ENCODE peak calls at places on chromosomes 2 and 18, in four cellular contexts. Z is uterus, F is K562, U is sigmoid colon. E is an unnamed sample.

GRCh38 chr2:148599112-148599991 is 45.2 kb upstream of the EPC2 start:
- DNase-seq in U (no peak), Z (no peak), F (no peak), E (no peak)

GRCh38 chr2:230896346-230897115 is 28.5 kb downstream of the GPR55 start:
- DNase-seq in U (peak), F (no peak), Z (no peak), E (peak)

GRCh38 chr2:222693837-222694236 is 22.4 kb downstream of the MOGAT1 start:
- DNase-seq in Z (no peak), U (no peak), F (no peak), E (no peak)

GRCh38 chr2:44686561-44686960 is 254.9 kb upstream of the SIX3 start:
- DNase-seq in U (no peak), Z (no peak), F (no peak), E (no peak)

GRCh38 chr2:92074549-92074898 is 2796.7 kb upstream of the TEKT4 start:
- DNase-seq in F (no peak), Z (no peak), U (peak), E (peak)

GRCh38 chr2:133314761-133315160 is 253.5 kb downstream of the NCKAP5 start:
- DNase-seq in F (no peak), Z (no peak), U (no peak), E (no peak)

GRCh38 chr18:21406111-21406510 is 164.1 kb downstream of the GREB1L start:
- DNase-seq in F (no peak), U (no peak), Z (no peak), E (no peak)

GRCh38 chr2:72603481-72603880 is 222.4 kb downstream of the EXOC6B start:
- DNase-seq in Z (no peak), U (no peak), F (no peak), E (no peak)

GRCh38 chr2:122166820-122167219 is 411.4 kb downstream of the TSN start:
- DNase-seq in U (no peak), Z (no peak), F (no peak), E (no peak)

GRCh38 chr2:230161180-230161579 is 58.6 kb downstream of the SP110 start:
- DNase-seq in U (no peak), Z (no peak), F (no peak), E (no peak)

GRCh38 chr2:119888673-119889072 is 124.2 kb upstream of the EPB41L5 start:
- DNase-seq in Z (no peak), F (no peak), U (no peak), E (no peak)

GRCh38 chr2:184463102-184463865 is 135.0 kb upstream of the ZNF804A start:
- DNase-seq in Z (no peak), F (no peak), U (no peak), E (no peak)

GRCh38 chr2:164691346-164691887 is 70.1 kb upstream of the GRB14 start:
- DNase-seq in F (no peak), U (no peak), Z (no peak), E (no peak)

GRCh38 chr2:132270981-132271546 is 109.3 kb upstream of the ANKRD30BL start:
- DNase-seq in U (no peak), Z (no peak), F (no peak), E (no peak)

GRCh38 chr2:136439277-136439676 is 321.3 kb upstream of the CXCR4 start:
- DNase-seq in F (no peak), U (no peak), Z (no peak), E (no peak)
- TF ChIP-seq CTCF in F (no peak), U (no peak), Z (no peak), E (no peak)

GRCh38 chr2:215311625-215312394 is at the start of gene ATIC:
- DNase-seq in Z (peak), U (peak), F (peak), E (peak)
- TF ChIP-seq POLR2A in Z (peak), U (no peak), F (peak), E (no peak)

GRCh38 chr2:9230051-9230802 is 23.6 kb downstream of the ASAP2 start:
- DNase-seq in U (peak), F (no peak), Z (peak), E (no peak)
- TF ChIP-seq CTCF in U (no peak), F (no peak), Z (no peak), E (no peak)

GRCh38 chr2:63842149-63843061 is 709 bp downstream of the UGP2 start:
- DNase-seq in F (peak), Z (peak), U (peak), E (peak)
- TF ChIP-seq POLR2A in F (no peak), Z (no peak), U (peak), E (no peak)

GRCh38 chr2:29206941-29207340 is 91.7 kb downstream of the CLIP4 start:
- DNase-seq in U (no peak), Z (no peak), F (no peak), E (peak)
- TF ChIP-seq CTCF in U (no peak), Z (no peak), F (peak), E (no peak)

GRCh38 chr2:202238234-202239197 is at the start of gene SUMO1:
- DNase-seq in U (peak), Z (peak), F (peak), E (peak)
- TF ChIP-seq POLR2A in U (peak), Z (peak), F (peak), E (no peak)

DNA sequence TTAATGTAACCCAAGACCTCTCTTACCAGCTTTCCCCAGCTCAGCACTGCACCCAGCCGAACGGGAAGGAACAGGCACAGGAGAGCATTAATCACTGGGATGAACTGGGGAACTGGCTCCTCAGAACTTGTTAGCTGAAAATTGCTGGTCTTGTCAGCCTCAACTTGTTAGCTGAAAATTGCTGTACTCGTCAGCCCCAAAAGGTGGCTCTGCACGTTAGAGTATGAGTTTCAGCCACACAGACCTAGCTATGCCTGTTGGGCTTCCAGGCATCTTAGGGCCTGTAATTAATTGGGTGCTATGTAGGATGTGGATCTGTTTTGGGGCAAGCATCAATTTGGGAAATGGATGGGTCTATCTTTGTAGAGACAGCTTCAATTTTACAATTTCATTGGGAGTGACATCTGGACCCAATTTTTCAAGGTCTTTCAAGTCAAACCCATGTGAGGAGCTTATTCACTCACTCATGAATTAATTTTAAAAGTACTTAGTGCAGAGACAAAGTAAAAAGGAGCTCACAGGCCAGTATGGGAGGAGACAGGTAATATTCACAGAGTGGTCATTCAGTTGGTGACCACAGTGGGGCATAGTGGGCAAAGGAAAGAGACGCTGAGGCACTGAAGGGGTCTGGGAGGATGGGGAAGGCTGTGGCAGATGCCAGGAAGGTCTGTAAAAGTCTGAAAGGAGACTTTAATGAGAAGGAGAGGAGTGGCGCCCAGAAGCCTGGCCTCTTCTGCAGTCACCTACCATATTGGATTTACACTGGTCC is 75.8 kb downstream of the CD8B2 start:
- DNase-seq in Z (no peak), U (peak), F (no peak), E (no peak)
- TF ChIP-seq CTCF in Z (peak), U (no peak), F (peak), E (no peak)

GRCh38 chr2:237671466-237672173 is 44.2 kb downstream of the LRRFIP1 start:
- DNase-seq in Z (no peak), U (peak), F (no peak), E (no peak)

GRCh38 chr2:237672731-237673129 is 45.3 kb downstream of the LRRFIP1 start:
- DNase-seq in U (no peak), F (no peak), Z (no peak), E (no peak)

GRCh38 chr2:237673130-237673921 is 45.9 kb downstream of the LRRFIP1 start:
- DNase-seq in Z (no peak), U (peak), F (peak), E (peak)

GRCh38 chr2:237675326-237675725 is 47.9 kb downstream of the LRRFIP1 start:
- DNase-seq in F (no peak), Z (no peak), U (no peak), E (no peak)

GRCh38 chr2:237674731-237675276 is 47.4 kb downstream of the LRRFIP1 start:
- DNase-seq in U (peak), F (no peak), Z (peak), E (peak)
- TF ChIP-seq POLR2A in U (no peak), F (no peak), Z (peak), E (no peak)

DNA sequence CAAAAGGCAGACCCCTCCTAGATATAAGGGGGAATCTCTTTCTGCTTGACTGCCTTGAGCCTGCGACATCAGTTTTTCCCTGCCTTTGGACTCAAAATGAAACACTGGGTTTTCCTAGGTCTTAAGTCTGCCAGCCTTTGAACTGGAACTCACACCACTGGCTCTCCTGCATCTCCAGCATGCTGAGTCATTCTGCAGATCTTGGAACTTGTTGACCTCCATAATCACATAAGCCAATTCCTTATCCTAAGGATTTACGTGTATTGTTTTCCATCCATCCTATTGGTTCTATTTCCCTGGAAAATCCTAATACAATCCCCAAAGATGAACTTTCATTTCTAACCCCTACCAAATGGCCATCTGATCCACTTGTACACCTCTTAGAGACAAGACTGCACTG is 88.0 kb downstream of the AFF3 start:
- DNase-seq in U (no peak), Z (no peak), F (no peak), E (no peak)
- TF ChIP-seq CTCF in U (no peak), Z (no peak), F (no peak), E (no peak)

GRCh38 chr2:240561325-240561971 is 1.3 kb downstream of the DUSP28 start:
- DNase-seq in F (no peak), Z (no peak), U (peak), E (peak)
- TF ChIP-seq POLR2A in F (peak), Z (no peak), U (no peak), E (no peak)

E was measured in lower leg skin.